ENCODE peak calls at places on chromosomes 4 and X, in five cellular contexts. L, K, B, H and M are unnamed samples.

GRCh38 chrX:48715066-48715465 is 18.5 kb downstream of the SUV39H1 start:
- DNase-seq in L (no peak), K (no peak), H (peak), B (no peak), M (no peak)

GRCh38 chr4:100106982-100107381 is 83.3 kb downstream of the DDIT4L start:
- DNase-seq in K (no peak), H (no peak), L (no peak), B (no peak), M (no peak)

GRCh38 chr4:142696334-142697122 is 149.6 kb downstream of the INPP4B start:
- DNase-seq in H (no peak), B (no peak), L (peak), K (no peak), M (no peak)

GRCh38 chr4:85787133-85787532 is 312.2 kb downstream of the ARHGAP24 start:
- DNase-seq in L (peak), B (no peak), H (peak), K (no peak), M (no peak)

GRCh38 chr4:145820407-145820806 is 118.2 kb downstream of the ZNF827 start:
- DNase-seq in B (no peak), H (no peak), L (no peak), K (no peak), M (no peak)

GRCh38 chr4:85823295-85823694 is 348.3 kb downstream of the ARHGAP24 start:
- DNase-seq in K (no peak), H (no peak), L (peak), B (no peak), M (no peak)

GRCh38 chr4:17817027-17817426 is 6.2 kb downstream of the NCAPG start:
- DNase-seq in H (peak), B (no peak), K (no peak), L (peak), M (no peak)

GRCh38 chr4:105808459-105809041 is 86.7 kb upstream of the NPNT start:
- DNase-seq in L (no peak), K (no peak), B (no peak), H (peak), M (no peak)

GRCh38 chr4:74932832-74933561 is at the start of gene PARM1:
- DNase-seq in B (peak), K (peak), L (peak), H (peak), M (peak)

GRCh38 chr4:184548651-184549341 is 74.4 kb upstream of the IRF2 start:
- DNase-seq in B (no peak), K (no peak), H (no peak), L (no peak), M (peak)

GRCh38 chr4:134132086-134132783 is 69.4 kb downstream of the PABPC4L start:
- DNase-seq in K (no peak), H (no peak), B (no peak), L (no peak), M (no peak)

GRCh38 chr4:58303456-58303855 is 1193.3 kb upstream of the IGFBP7 start:
- DNase-seq in H (no peak), L (no peak), K (no peak), B (no peak), M (no peak)
- H3K4me2 ChIP-seq in H (no peak), L (no peak), K (no peak), B (no peak), M (no peak)

GRCh38 chrX:107599371-107599970 is 28.8 kb upstream of the PRPS1 start:
- DNase-seq in L (no peak), H (no peak), B (no peak), K (no peak), M (no peak)

GRCh38 chrX:107600366-107600765 is 27.9 kb upstream of the PRPS1 start:
- DNase-seq in L (no peak), K (no peak), H (peak), B (no peak), M (no peak)

GRCh38 chrX:107597791-107598190 is 30.5 kb upstream of the PRPS1 start:
- DNase-seq in L (no peak), K (no peak), B (no peak), H (no peak), M (peak)

GRCh38 chrX:107597264-107597663 is 31.0 kb upstream of the PRPS1 start:
- DNase-seq in B (no peak), L (no peak), H (no peak), K (no peak), M (no peak)

GRCh38 chrX:107596651-107597050 is 31.7 kb upstream of the PRPS1 start:
- DNase-seq in L (no peak), H (peak), K (no peak), B (peak), M (no peak)
- H3K4me2 ChIP-seq in L (no peak), H (no peak), K (no peak), B (peak), M (no peak)

GRCh38 chr4:165191253-165191652 is 16.1 kb upstream of the KLHL2 start:
- DNase-seq in B (no peak), H (no peak), K (no peak), L (no peak), M (no peak)
- H3K4me2 ChIP-seq in B (no peak), H (no peak), K (no peak), L (no peak), M (no peak)

DNA sequence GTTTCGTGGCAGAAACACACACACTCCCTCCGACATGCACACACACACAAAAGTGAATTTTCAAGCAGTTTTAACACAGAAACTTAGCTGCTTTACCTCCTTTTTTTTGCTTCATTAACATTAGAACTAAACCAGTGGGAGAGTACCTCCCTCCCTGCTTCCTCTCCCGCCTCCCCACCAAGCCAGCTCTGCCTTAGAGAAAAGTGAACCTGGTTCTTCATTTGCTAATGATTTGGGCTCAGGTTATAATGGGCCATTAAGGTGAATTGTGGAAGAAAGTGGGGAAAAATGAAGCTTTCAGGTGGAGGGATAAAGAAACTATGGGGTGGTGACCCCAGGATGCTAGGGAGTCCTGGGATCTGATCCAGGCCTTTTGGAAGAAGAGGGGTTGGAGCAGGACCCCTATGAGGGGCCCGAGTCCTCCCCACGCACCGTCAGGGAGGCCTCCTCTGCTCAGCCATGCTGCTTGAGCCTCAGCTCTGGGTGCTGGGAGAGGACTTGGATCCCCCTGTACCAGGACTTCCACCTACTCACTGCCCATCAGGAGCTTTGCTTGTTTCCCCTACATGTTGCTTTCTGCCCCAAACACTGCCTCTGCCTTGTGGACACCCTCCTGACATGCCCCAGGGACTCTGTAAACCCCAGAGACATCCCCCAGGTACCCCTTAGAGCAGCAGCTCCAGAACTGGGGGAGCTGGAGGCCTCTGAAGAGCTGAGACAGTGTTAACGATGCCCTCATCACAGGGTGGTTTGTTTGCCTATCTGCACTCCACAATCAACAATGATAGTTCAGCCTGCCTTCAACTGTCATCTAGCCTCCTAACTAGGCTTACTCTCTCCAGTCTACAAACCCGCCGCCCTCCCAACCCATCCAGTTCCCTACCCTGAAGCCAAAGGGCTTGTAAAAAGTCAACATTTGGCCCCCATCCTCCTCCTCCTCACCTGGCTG is 6.5 kb upstream of the JADE1 start:
- DNase-seq in K (no peak), H (no peak), B (no peak), L (no peak), M (no peak)
- H3K4me2 ChIP-seq in K (no peak), H (no peak), B (no peak), L (no peak), M (no peak)

DNA sequence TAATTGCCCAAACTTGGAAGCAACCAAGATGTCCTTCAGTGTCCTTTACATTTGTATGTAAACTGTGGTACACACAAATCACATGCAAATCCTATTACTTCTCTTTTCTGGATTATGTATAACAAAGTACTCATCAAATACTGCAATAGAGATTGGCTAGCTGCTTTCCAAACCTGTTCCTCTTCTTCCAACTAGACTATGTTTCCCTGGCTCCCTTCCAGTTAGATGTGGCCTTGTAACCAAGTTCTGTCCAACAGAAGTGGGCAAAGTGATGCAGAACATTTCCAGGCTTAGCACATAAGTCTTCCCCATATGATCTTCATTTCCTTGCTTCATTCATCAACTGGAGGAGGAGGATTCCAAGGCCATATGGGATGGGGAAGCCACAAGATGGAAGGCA is 8.1 kb downstream of the SLC9A7 start:
- DNase-seq in H (no peak), L (no peak), K (no peak), B (no peak), M (no peak)
- H3K4me2 ChIP-seq in H (no peak), L (no peak), K (no peak), B (no peak), M (no peak)

DNA sequence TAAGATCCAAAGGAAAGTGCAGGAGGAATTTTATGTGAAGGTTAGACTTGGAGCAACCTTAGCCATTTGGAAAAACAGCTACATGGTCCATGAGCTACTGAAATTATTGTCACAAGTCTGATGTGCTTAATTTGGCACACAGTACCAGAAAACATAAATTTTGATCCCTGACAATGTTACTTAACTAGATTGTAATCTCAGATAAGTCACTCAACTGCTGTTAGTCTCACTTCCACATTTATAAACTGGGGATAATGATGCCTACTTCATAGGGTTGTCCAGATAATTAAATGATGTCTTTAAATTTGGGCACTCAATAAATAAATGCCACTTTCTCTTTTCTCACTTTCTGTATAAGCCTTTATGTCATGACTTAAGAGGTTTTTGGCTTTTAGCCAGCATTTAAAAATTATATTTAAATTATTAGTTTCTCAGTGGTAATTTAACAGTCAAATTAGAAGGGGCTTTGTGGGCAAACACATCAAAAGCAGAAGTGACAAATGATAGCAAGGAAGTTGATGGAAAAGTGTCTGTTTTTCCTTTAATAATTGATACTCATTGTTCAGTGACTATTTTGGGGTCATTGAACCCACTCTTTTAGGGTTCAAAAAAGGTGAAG is 58.3 kb downstream of the PAQR3 start:
- DNase-seq in L (peak), B (no peak), H (no peak), K (no peak), M (no peak)
- H3K4me2 ChIP-seq in L (no peak), B (no peak), H (no peak), K (no peak), M (no peak)